ENCODE peak calls at places on chromosome 1, in four cellular contexts. A, I, T and V are unnamed samples.

GRCh38 chr1:167748901-167749300 is 27.1 kb downstream of the MPZL1 start:
- DNase-seq in I (peak; percentile 62), A (no peak), T (peak; percentile 46), V (no peak)

GRCh38 chr1:232904566-232904965 is 45.8 kb upstream of the NTPCR start:
- DNase-seq in T (peak; percentile 89), I (peak; percentile 84), A (no peak), V (no peak)

GRCh38 chr1:23801876-23802275 is 1.3 kb upstream of the GALE start:
- DNase-seq in A (no peak), I (no peak), T (no peak), V (no peak)

GRCh38 chr1:158147396-158148353 is 33.0 kb upstream of the CD1D start:
- DNase-seq in A (no peak), T (no peak), I (no peak), V (no peak)

GRCh38 chr1:6889875-6890480 is 104.7 kb downstream of the CAMTA1 start:
- DNase-seq in T (peak; percentile 68), I (peak; percentile 32), A (no peak), V (peak; percentile 68)

GRCh38 chr1:241432241-241432640 is 75.2 kb upstream of the RGS7 start:
- DNase-seq in T (no peak), A (no peak), I (no peak), V (no peak)

GRCh38 chr1:38525343-38525948 is 334.1 kb downstream of the RRAGC start:
- DNase-seq in T (no peak), I (no peak), A (no peak), V (no peak)

GRCh38 chr1:9630331-9631081 is 21.0 kb upstream of the PIK3CD start:
- DNase-seq in I (no peak), T (no peak), A (no peak), V (no peak)

GRCh38 chr1:107739183-107739582 is 225.8 kb downstream of the VAV3 start:
- DNase-seq in A (no peak), T (no peak), I (no peak), V (no peak)

GRCh38 chr1:199082778-199083389 is 444.0 kb downstream of the PTPRC start:
- DNase-seq in T (no peak), I (no peak), A (no peak), V (no peak)

GRCh38 chr1:26234644-26235384 is 814 bp downstream of the CEP85 start:
- DNase-seq in T (peak; percentile 5), I (peak; percentile 27), A (no peak), V (no peak)

GRCh38 chr1:246526380-246526779 is 19.3 kb upstream of the SMYD3 start:
- DNase-seq in T (no peak), I (no peak), A (no peak), V (no peak)

GRCh38 chr1:107748529-107748928 is 216.5 kb downstream of the VAV3 start:
- DNase-seq in T (peak; percentile 1), I (peak; percentile 17), A (no peak), V (no peak)

GRCh38 chr1:2248127-2248826 is 20.2 kb downstream of the SKI start:
- DNase-seq in T (no peak), A (no peak), I (no peak), V (no peak)
- H3K4me1 ChIP-seq in T (peaks cover 28% of the 10 kb centered on the region), A (peaks cover 97% of the 10 kb centered on the region), I (peaks cover 41% of the 10 kb centered on the region), V (peaks cover 48% of the 10 kb centered on the region)

DNA sequence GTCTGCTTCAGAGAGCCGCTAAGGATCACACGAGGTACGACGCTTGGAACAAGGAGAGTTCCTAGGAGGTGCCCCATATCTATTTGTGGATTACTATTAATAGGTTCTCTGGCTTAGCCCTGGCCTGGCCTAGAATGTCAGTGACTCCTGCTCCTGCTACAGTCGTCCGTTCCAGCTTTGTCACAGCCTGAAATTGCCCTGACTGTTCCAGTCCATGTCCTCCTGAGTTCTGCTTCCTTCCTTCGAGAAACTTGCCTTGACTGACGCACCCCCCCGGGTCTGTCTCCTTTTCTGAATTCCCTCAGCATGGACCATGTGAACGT is 16.2 kb downstream of the ECHDC2 start:
- DNase-seq in A (no peak), T (no peak), I (no peak), V (no peak)
- H3K27ac ChIP-seq in A (peak overlapping the region; percentile 90), T (no peak overlapping the region), I (no peak overlapping the region), V (no peak overlapping the region)

GRCh38 chr1:203534012-203534411 is 40.1 kb downstream of the OPTC start:
- DNase-seq in T (no peak), A (no peak), I (no peak), V (no peak)
- H3K4me1 ChIP-seq in T (peaks cover 30% of the 10 kb centered on the region), A (peaks cover 21% of the 10 kb centered on the region), I (peaks cover 19% of the 10 kb centered on the region), V (peaks cover 5% of the 10 kb centered on the region)

GRCh38 chr1:182527680-182528079 is 61.4 kb downstream of the RNASEL start:
- DNase-seq in A (no peak), I (no peak), T (no peak), V (no peak)
- H3K27ac ChIP-seq in A (no peak overlapping the region), I (no peak overlapping the region), T (no peak overlapping the region), V (no peak overlapping the region)